ENCODE peak calls at places on chromosomes 3 and 15, in six cellular contexts. One of them, this sample, is unnamed.
A peak's percentile ranks its signal among the peaks of the same experiment; 100 is the strongest.

GRCh38 chr3:23590424-23590823 is 215.3 kb upstream of the UBE2E1 start:
- DNase-seq in spleen: no peak
- DNase-seq in endodermal cell: no peak
- DNase-seq in tibial artery: no peak
- DNase-seq in fibroblast of lung: no peak
- DNase-seq in upper lobe of right lung: no peak
- DNase-seq in this sample: no peak

GRCh38 chr3:65914032-65914739 is 124.5 kb downstream of the MAGI1 start:
- DNase-seq in spleen: no peak
- DNase-seq in endodermal cell: no peak
- DNase-seq in tibial artery: no peak
- DNase-seq in fibroblast of lung: peak; percentile 19
- DNase-seq in upper lobe of right lung: no peak
- DNase-seq in this sample: no peak

GRCh38 chr3:161291191-161291901 is 70.2 kb downstream of the NMD3 start:
- DNase-seq in spleen: no peak
- DNase-seq in endodermal cell: no peak
- DNase-seq in tibial artery: no peak
- DNase-seq in fibroblast of lung: no peak
- DNase-seq in upper lobe of right lung: no peak
- DNase-seq in this sample: no peak

GRCh38 chr15:88497109-88497761 is 29.7 kb downstream of the MRPS11 start:
- DNase-seq in spleen: no peak
- DNase-seq in endodermal cell: no peak
- DNase-seq in tibial artery: no peak
- DNase-seq in fibroblast of lung: no peak
- DNase-seq in upper lobe of right lung: no peak
- DNase-seq in this sample: peak; percentile 66

GRCh38 chr3:104359546-104359945 is 1007.2 kb upstream of the ALCAM start:
- DNase-seq in spleen: no peak
- DNase-seq in endodermal cell: no peak
- DNase-seq in tibial artery: no peak
- DNase-seq in fibroblast of lung: peak; percentile 61
- DNase-seq in upper lobe of right lung: no peak
- DNase-seq in this sample: no peak

GRCh38 chr15:84810073-84810840 is 6.9 kb upstream of the ALPK3 start:
- DNase-seq in spleen: no peak
- DNase-seq in endodermal cell: peak; percentile 35
- DNase-seq in tibial artery: no peak
- DNase-seq in fibroblast of lung: peak; percentile 12
- DNase-seq in upper lobe of right lung: peak; percentile 40
- DNase-seq in this sample: no peak

GRCh38 chr3:42501681-42502428 is 588 bp upstream of the VIPR1 start:
- DNase-seq in spleen: peak; percentile 91
- DNase-seq in endodermal cell: peak; percentile 85
- DNase-seq in tibial artery: peak; percentile 63
- DNase-seq in fibroblast of lung: peak; percentile 26
- DNase-seq in upper lobe of right lung: peak; percentile 87
- DNase-seq in this sample: peak; percentile 67

GRCh38 chr15:60634815-60635214 is 155.9 kb upstream of the ICE2 start:
- DNase-seq in spleen: peak; percentile 81
- DNase-seq in endodermal cell: no peak
- DNase-seq in tibial artery: no peak
- DNase-seq in fibroblast of lung: no peak
- DNase-seq in upper lobe of right lung: no peak
- DNase-seq in this sample: no peak

GRCh38 chr3:102181202-102181920 is 253.5 kb upstream of the ZPLD1 start:
- DNase-seq in spleen: no peak
- DNase-seq in endodermal cell: no peak
- DNase-seq in tibial artery: no peak
- DNase-seq in fibroblast of lung: peak; percentile 83
- DNase-seq in upper lobe of right lung: no peak
- DNase-seq in this sample: no peak

GRCh38 chr15:37921527-37922385 is 12.7 kb upstream of the TMCO5A start:
- DNase-seq in spleen: no peak
- DNase-seq in endodermal cell: no peak
- DNase-seq in tibial artery: no peak
- DNase-seq in fibroblast of lung: no peak
- DNase-seq in upper lobe of right lung: no peak
- DNase-seq in this sample: no peak

GRCh38 chr15:99507016-99507731 is 58.6 kb upstream of the MEF2A start:
- DNase-seq in spleen: peak; percentile 70
- DNase-seq in endodermal cell: peak; percentile 41
- DNase-seq in tibial artery: peak; percentile 37
- DNase-seq in fibroblast of lung: peak; percentile 94
- DNase-seq in upper lobe of right lung: no peak
- DNase-seq in this sample: peak; percentile 78

GRCh38 chr3:162491957-162492356 is 995.3 kb downstream of the OTOL1 start:
- DNase-seq in spleen: no peak
- DNase-seq in endodermal cell: no peak
- DNase-seq in tibial artery: no peak
- DNase-seq in fibroblast of lung: peak; percentile 23
- DNase-seq in upper lobe of right lung: no peak
- DNase-seq in this sample: no peak

DNA sequence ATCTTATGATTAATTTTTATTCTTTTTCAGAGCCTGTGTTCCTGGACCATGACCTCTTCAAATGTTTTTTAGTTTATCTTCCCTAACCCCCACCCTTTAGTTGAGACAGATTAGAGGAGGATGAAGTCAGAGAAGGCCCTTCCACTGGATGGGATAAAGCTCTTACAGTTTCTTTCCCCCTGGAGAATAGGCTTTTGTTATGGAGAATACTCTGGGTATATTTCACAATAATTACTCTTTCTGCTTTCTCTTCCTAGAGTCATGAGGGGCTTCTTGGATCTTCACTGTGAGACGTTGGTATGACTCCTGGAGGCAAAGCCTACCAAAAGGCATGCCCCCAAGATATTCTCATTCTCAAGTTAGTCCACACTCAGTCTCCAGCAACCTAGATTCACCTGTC is 144.4 kb upstream of the THRB start:
- DNase-seq in spleen: no peak
- DNase-seq in endodermal cell: no peak
- DNase-seq in tibial artery: no peak
- DNase-seq in fibroblast of lung: no peak
- DNase-seq in upper lobe of right lung: no peak
- DNase-seq in this sample: no peak
- H3K4me1 ChIP-seq in spleen: no peaks in the 10 kb centered on the region
- H3K4me1 ChIP-seq in endodermal cell: no peaks in the 10 kb centered on the region
- H3K4me1 ChIP-seq in tibial artery: no peaks in the 10 kb centered on the region
- H3K4me1 ChIP-seq in fibroblast of lung: no peaks in the 10 kb centered on the region
- H3K4me1 ChIP-seq in upper lobe of right lung: no peaks in the 10 kb centered on the region
- H3K4me1 ChIP-seq in this sample: no peaks in the 10 kb centered on the region

GRCh38 chr15:66588537-66588936 is 22.7 kb upstream of the LCTL start:
- DNase-seq in spleen: no peak
- DNase-seq in endodermal cell: peak; percentile 87
- DNase-seq in tibial artery: no peak
- DNase-seq in fibroblast of lung: no peak
- DNase-seq in upper lobe of right lung: no peak
- DNase-seq in this sample: no peak
- TF ChIP-seq CTCF in spleen: no peak
- TF ChIP-seq CTCF in endodermal cell: peak; percentile 79
- TF ChIP-seq CTCF in tibial artery: no peak
- TF ChIP-seq CTCF in fibroblast of lung: peak; percentile 8
- TF ChIP-seq CTCF in upper lobe of right lung: no peak
- TF ChIP-seq CTCF in this sample: no peak

GRCh38 chr3:117165611-117166051 is 456.1 kb downstream of the TUSC7 start:
- DNase-seq in spleen: no peak
- DNase-seq in endodermal cell: no peak
- DNase-seq in tibial artery: no peak
- DNase-seq in fibroblast of lung: no peak
- DNase-seq in upper lobe of right lung: no peak
- DNase-seq in this sample: no peak

GRCh38 chr3:117171124-117171523 is 461.5 kb downstream of the TUSC7 start:
- DNase-seq in spleen: no peak
- DNase-seq in endodermal cell: no peak
- DNase-seq in tibial artery: no peak
- DNase-seq in fibroblast of lung: no peak
- DNase-seq in upper lobe of right lung: no peak
- DNase-seq in this sample: no peak

GRCh38 chr3:117170112-117170511 is 460.5 kb downstream of the TUSC7 start:
- DNase-seq in spleen: no peak
- DNase-seq in endodermal cell: no peak
- DNase-seq in tibial artery: no peak
- DNase-seq in fibroblast of lung: no peak
- DNase-seq in upper lobe of right lung: no peak
- DNase-seq in this sample: no peak

DNA sequence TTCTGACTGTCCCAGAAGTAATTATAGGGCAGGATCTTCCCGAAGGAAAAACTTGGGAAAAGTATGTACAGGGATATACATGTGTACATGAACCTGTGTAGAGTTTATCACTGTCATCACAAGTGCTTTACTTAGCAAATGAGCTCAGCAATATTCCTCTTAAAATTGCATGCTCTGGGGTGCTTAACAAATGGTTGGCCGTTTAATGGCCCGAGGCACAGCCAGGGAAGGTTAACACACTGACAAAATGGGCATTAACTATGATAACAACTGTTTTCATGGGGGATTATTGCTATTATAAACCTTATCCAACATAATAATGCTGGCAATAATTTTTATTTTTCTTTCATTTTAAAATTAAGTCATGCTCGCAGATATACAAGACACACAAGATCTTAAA is 459.3 kb downstream of the TUSC7 start:
- DNase-seq in spleen: no peak
- DNase-seq in endodermal cell: no peak
- DNase-seq in tibial artery: no peak
- DNase-seq in fibroblast of lung: no peak
- DNase-seq in upper lobe of right lung: no peak
- DNase-seq in this sample: no peak
- H3K27ac ChIP-seq in spleen: no peak overlapping the region
- H3K27ac ChIP-seq in endodermal cell: no peak overlapping the region
- H3K27ac ChIP-seq in tibial artery: no peak overlapping the region
- H3K27ac ChIP-seq in fibroblast of lung: no peak overlapping the region
- H3K27ac ChIP-seq in upper lobe of right lung: no peak overlapping the region
- H3K27ac ChIP-seq in this sample: no peak overlapping the region

GRCh38 chr3:114480442-114480841 is 186.6 kb downstream of the TIGIT start:
- DNase-seq in spleen: no peak
- DNase-seq in endodermal cell: no peak
- DNase-seq in tibial artery: no peak
- DNase-seq in fibroblast of lung: peak; percentile 81
- DNase-seq in upper lobe of right lung: no peak
- DNase-seq in this sample: no peak
- H3K4me1 ChIP-seq in spleen: no peaks in the 10 kb centered on the region
- H3K4me1 ChIP-seq in endodermal cell: no peaks in the 10 kb centered on the region
- H3K4me1 ChIP-seq in tibial artery: no peaks in the 10 kb centered on the region
- H3K4me1 ChIP-seq in fibroblast of lung: no peaks in the 10 kb centered on the region
- H3K4me1 ChIP-seq in upper lobe of right lung: no peaks in the 10 kb centered on the region
- H3K4me1 ChIP-seq in this sample: peaks cover 10% of the 10 kb centered on the region

DNA sequence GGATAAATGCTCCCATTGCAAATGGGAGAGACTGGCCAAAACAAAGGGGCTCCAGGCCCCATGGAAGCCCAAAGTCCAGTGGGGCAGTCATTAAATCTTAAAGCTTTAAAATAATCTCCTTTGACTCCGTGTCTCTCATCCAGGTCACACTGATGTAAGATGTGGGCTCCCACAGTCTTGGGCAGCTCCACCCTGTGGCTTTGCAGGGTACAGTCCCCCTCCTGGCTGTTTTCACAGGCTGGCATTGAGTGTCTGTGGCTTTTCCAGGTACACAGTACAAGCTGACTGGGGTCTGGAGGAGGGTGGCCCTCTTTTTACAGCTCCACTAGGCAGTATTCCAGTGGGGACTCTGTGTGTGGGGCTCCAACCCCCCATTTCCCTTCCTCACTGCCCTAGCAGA is 45.9 kb downstream of the NIPA2 start:
- DNase-seq in spleen: no peak
- DNase-seq in endodermal cell: peak; percentile 70
- DNase-seq in tibial artery: no peak
- DNase-seq in fibroblast of lung: no peak
- DNase-seq in upper lobe of right lung: peak; percentile 3
- DNase-seq in this sample: peak; percentile 46
- TF ChIP-seq CTCF in spleen: no peak
- TF ChIP-seq CTCF in endodermal cell: peak; percentile 65
- TF ChIP-seq CTCF in tibial artery: no peak
- TF ChIP-seq CTCF in fibroblast of lung: no peak
- TF ChIP-seq CTCF in upper lobe of right lung: peak; percentile 15
- TF ChIP-seq CTCF in this sample: no peak